ENCODE peak calls at places on chromosomes 2 and 18, in nine cellular contexts. O is WERI-Rb-1, F is hepatic stellate cell, Z is AG08396, P is LHCN-M2, Y is endothelial cell, D is astrocyte of the spinal cord, T is GM12878, C is cardiac muscle cell. Q is an unnamed sample.

GRCh38 chr2:235765181-235765820 is 271.5 kb downstream of the AGAP1 start:
- DNase-seq in O (no peak), F (no peak), Z (peak; percentile 45), P (peak; percentile 25), Y (no peak), D (peak; percentile 77), T (no peak), C (peak; percentile 69), Q (peak; percentile 34)

GRCh38 chr2:23603156-23603555 is 218.2 kb downstream of the KLHL29 start:
- DNase-seq in O (no peak), F (no peak), Z (no peak), P (no peak), Y (no peak), D (no peak), T (no peak), C (no peak), Q (no peak)

GRCh38 chr2:27527182-27527581 is 30.5 kb downstream of the GCKR start:
- DNase-seq in O (no peak), F (no peak), Z (no peak), P (no peak), Y (no peak), D (no peak), T (no peak), C (peak; percentile 6), Q (no peak)

GRCh38 chr2:102235491-102235890 is 48.7 kb downstream of the IL1RL2 start:
- DNase-seq in O (no peak), F (no peak), Z (no peak), P (no peak), Y (peak; percentile 31), D (no peak), T (no peak), C (peak; percentile 53), Q (no peak)

GRCh38 chr2:191521608-191522208 is 156.2 kb upstream of the NABP1 start:
- DNase-seq in O (no peak), F (peak; percentile 21), Z (peak; percentile 27), P (peak; percentile 26), Y (no peak), D (peak; percentile 48), T (no peak), C (peak; percentile 51), Q (peak; percentile 50)

GRCh38 chr2:73210019-73210418 is 4.0 kb upstream of the SMYD5 start:
- DNase-seq in O (no peak), F (no peak), Z (no peak), P (no peak), Y (no peak), D (no peak), T (no peak), C (no peak), Q (no peak)

GRCh38 chr2:219452361-219453317 is 18.0 kb downstream of the SPEG start:
- DNase-seq in O (no peak), F (peak; percentile 99), Z (peak; percentile 94), P (peak; percentile 98), Y (no peak), D (peak; percentile 97), T (no peak), C (peak; percentile 96), Q (peak; percentile 92)

GRCh38 chr18:42821492-42821891 is 294.0 kb downstream of the RIT2 start:
- DNase-seq in O (no peak), F (no peak), Z (no peak), P (no peak), Y (no peak), D (no peak), T (no peak), C (no peak), Q (no peak)

GRCh38 chr2:95695613-95696012 is 103.8 kb downstream of the TRIM43 start:
- DNase-seq in O (no peak), F (no peak), Z (no peak), P (no peak), Y (no peak), D (no peak), T (no peak), C (peak; percentile 16), Q (no peak)

GRCh38 chr2:238528953-238529781 is 102.4 kb downstream of the ASB1 start:
- DNase-seq in O (no peak), F (no peak), Z (peak; percentile 71), P (no peak), Y (no peak), D (peak; percentile 71), T (no peak), C (peak; percentile 26), Q (no peak)

GRCh38 chr2:17754773-17755425 is 961 bp downstream of the GEN1 start:
- DNase-seq in O (no peak), F (no peak), Z (no peak), P (no peak), Y (no peak), D (no peak), T (no peak), C (peak; percentile 23), Q (no peak)